ENCODE peak calls at places on chromosome 17, in five cellular contexts. One of them, this sample, is unnamed. For H3K4me1 and H3K36me3, the result is how much of the 10 kb centered on the place peaks cover.

GRCh38 chr17:31067699-31068184 is 27.0 kb upstream of the NF1 start:
- DNase-seq in tibial artery: no peak
- DNase-seq in OCI-LY7: no peak
- DNase-seq in CD8-positive, alpha-beta memory T cell: no peak
- DNase-seq in upper lobe of right lung: no peak
- DNase-seq in this sample: no peak

GRCh38 chr17:48513653-48514482 is 16.9 kb downstream of the HOXB1 start:
- DNase-seq in CD8-positive, alpha-beta memory T cell: no peak
- DNase-seq in OCI-LY7: no peak
- DNase-seq in tibial artery: no peak
- DNase-seq in upper lobe of right lung: no peak
- DNase-seq in this sample: no peak

GRCh38 chr17:64091571-64091970 is 38.4 kb downstream of the ERN1 start:
- DNase-seq in tibial artery: no peak
- DNase-seq in OCI-LY7: no peak
- DNase-seq in upper lobe of right lung: no peak
- DNase-seq in CD8-positive, alpha-beta memory T cell: no peak
- DNase-seq in this sample: no peak

GRCh38 chr17:70144260-70144846 is 25.0 kb upstream of the KCNJ2 start:
- DNase-seq in OCI-LY7: peak
- DNase-seq in upper lobe of right lung: no peak
- DNase-seq in CD8-positive, alpha-beta memory T cell: no peak
- DNase-seq in tibial artery: no peak
- DNase-seq in this sample: no peak

GRCh38 chr17:55458977-55459376 is 37.3 kb upstream of the MMD start:
- DNase-seq in upper lobe of right lung: no peak
- DNase-seq in tibial artery: no peak
- DNase-seq in CD8-positive, alpha-beta memory T cell: no peak
- DNase-seq in OCI-LY7: no peak
- DNase-seq in this sample: no peak

GRCh38 chr17:35799942-35800341 is 4.5 kb upstream of the MMP28 start:
- DNase-seq in upper lobe of right lung: peak
- DNase-seq in tibial artery: peak
- DNase-seq in CD8-positive, alpha-beta memory T cell: no peak
- DNase-seq in OCI-LY7: no peak
- DNase-seq in this sample: peak

GRCh38 chr17:64020068-64020766 is at the start of gene ICAM2:
- DNase-seq in upper lobe of right lung: no peak
- DNase-seq in tibial artery: no peak
- DNase-seq in CD8-positive, alpha-beta memory T cell: peak
- DNase-seq in OCI-LY7: peak
- DNase-seq in this sample: peak

GRCh38 chr17:56230660-56231059 is 77.4 kb downstream of the ANKFN1 start:
- DNase-seq in OCI-LY7: no peak
- DNase-seq in CD8-positive, alpha-beta memory T cell: no peak
- DNase-seq in tibial artery: no peak
- DNase-seq in upper lobe of right lung: no peak
- DNase-seq in this sample: no peak

GRCh38 chr17:9767432-9767991 is 23.9 kb downstream of the DHRS7C start:
- DNase-seq in OCI-LY7: no peak
- DNase-seq in CD8-positive, alpha-beta memory T cell: no peak
- DNase-seq in tibial artery: no peak
- DNase-seq in upper lobe of right lung: no peak
- DNase-seq in this sample: no peak

GRCh38 chr17:48816438-48816773 is 623 bp downstream of the TTLL6 start:
- DNase-seq in tibial artery: no peak
- DNase-seq in OCI-LY7: no peak
- DNase-seq in upper lobe of right lung: no peak
- DNase-seq in CD8-positive, alpha-beta memory T cell: no peak
- DNase-seq in this sample: no peak

GRCh38 chr17:39709998-39710964 is 10.4 kb downstream of the ERBB2 start:
- DNase-seq in tibial artery: no peak
- DNase-seq in upper lobe of right lung: no peak
- DNase-seq in OCI-LY7: no peak
- DNase-seq in CD8-positive, alpha-beta memory T cell: no peak
- DNase-seq in this sample: no peak

GRCh38 chr17:76535788-76536510 is 1.6 kb downstream of the CYGB start:
- DNase-seq in upper lobe of right lung: peak
- DNase-seq in OCI-LY7: no peak
- DNase-seq in CD8-positive, alpha-beta memory T cell: no peak
- DNase-seq in tibial artery: no peak
- DNase-seq in this sample: no peak

GRCh38 chr17:68612228-68612922 is 11.2 kb upstream of the FAM20A start:
- DNase-seq in CD8-positive, alpha-beta memory T cell: no peak
- DNase-seq in upper lobe of right lung: no peak
- DNase-seq in tibial artery: no peak
- DNase-seq in OCI-LY7: no peak
- DNase-seq in this sample: no peak

GRCh38 chr17:56914641-56915263 is 903 bp upstream of the TRIM25 start:
- DNase-seq in OCI-LY7: no peak
- DNase-seq in upper lobe of right lung: no peak
- DNase-seq in CD8-positive, alpha-beta memory T cell: no peak
- DNase-seq in tibial artery: no peak
- DNase-seq in this sample: no peak

GRCh38 chr17:57672205-57672632 is 72.9 kb downstream of the CCDC182 start:
- DNase-seq in upper lobe of right lung: no peak
- DNase-seq in tibial artery: peak
- DNase-seq in OCI-LY7: peak
- DNase-seq in CD8-positive, alpha-beta memory T cell: peak
- DNase-seq in this sample: no peak

GRCh38 chr17:34499576-34499975 is 79.8 kb upstream of the TMEM132E start:
- DNase-seq in tibial artery: no peak
- DNase-seq in OCI-LY7: peak
- DNase-seq in upper lobe of right lung: no peak
- DNase-seq in CD8-positive, alpha-beta memory T cell: no peak
- DNase-seq in this sample: no peak

GRCh38 chr17:58587713-58588117 is 73.3 kb upstream of the MTMR4 start:
- DNase-seq in CD8-positive, alpha-beta memory T cell: peak
- DNase-seq in upper lobe of right lung: peak
- DNase-seq in tibial artery: peak
- DNase-seq in OCI-LY7: peak
- DNase-seq in this sample: peak

GRCh38 chr17:39767147-39767546 is 29.4 kb downstream of the GRB7 start:
- DNase-seq in CD8-positive, alpha-beta memory T cell: no peak
- DNase-seq in tibial artery: no peak
- DNase-seq in upper lobe of right lung: no peak
- DNase-seq in OCI-LY7: no peak
- DNase-seq in this sample: no peak

GRCh38 chr17:58340623-58340876 is 11.5 kb downstream of the SUPT4H1 start:
- DNase-seq in upper lobe of right lung: no peak
- DNase-seq in CD8-positive, alpha-beta memory T cell: no peak
- DNase-seq in OCI-LY7: no peak
- DNase-seq in tibial artery: no peak
- DNase-seq in this sample: no peak

GRCh38 chr17:52106070-52106469 is 52.4 kb downstream of the CA10 start:
- DNase-seq in CD8-positive, alpha-beta memory T cell: no peak
- DNase-seq in upper lobe of right lung: no peak
- DNase-seq in OCI-LY7: no peak
- DNase-seq in tibial artery: no peak
- DNase-seq in this sample: no peak

GRCh38 chr17:40596261-40596919 is 31.1 kb upstream of the CCR7 start:
- DNase-seq in upper lobe of right lung: no peak
- DNase-seq in tibial artery: no peak
- DNase-seq in OCI-LY7: peak
- DNase-seq in CD8-positive, alpha-beta memory T cell: peak
- DNase-seq in this sample: no peak

GRCh38 chr17:18261146-18261515 is 669 bp downstream of the MIEF2 start:
- DNase-seq in tibial artery: peak
- DNase-seq in CD8-positive, alpha-beta memory T cell: no peak
- DNase-seq in upper lobe of right lung: peak
- DNase-seq in OCI-LY7: peak
- DNase-seq in this sample: peak

GRCh38 chr17:48202945-48203344 is 95.4 kb downstream of the SNX11 start:
- DNase-seq in tibial artery: no peak
- DNase-seq in CD8-positive, alpha-beta memory T cell: no peak
- DNase-seq in upper lobe of right lung: no peak
- DNase-seq in OCI-LY7: no peak
- DNase-seq in this sample: no peak

GRCh38 chr17:43832976-43833829 is at the start of gene MPP3:
- DNase-seq in CD8-positive, alpha-beta memory T cell: peak
- DNase-seq in upper lobe of right lung: peak
- DNase-seq in OCI-LY7: no peak
- DNase-seq in tibial artery: peak
- DNase-seq in this sample: peak

GRCh38 chr17:76246080-76247066 is 6.1 kb upstream of the RNF157 start:
- DNase-seq in OCI-LY7: peak
- DNase-seq in upper lobe of right lung: no peak
- DNase-seq in tibial artery: peak
- DNase-seq in CD8-positive, alpha-beta memory T cell: peak
- DNase-seq in this sample: no peak

GRCh38 chr17:70168044-70168978 is 1.0 kb upstream of the KCNJ2 start:
- DNase-seq in CD8-positive, alpha-beta memory T cell: no peak
- DNase-seq in OCI-LY7: peak
- DNase-seq in upper lobe of right lung: peak
- DNase-seq in tibial artery: peak
- DNase-seq in this sample: peak

GRCh38 chr17:15444805-15445204 is 22.6 kb downstream of the CDRT4 start:
- DNase-seq in tibial artery: no peak
- DNase-seq in CD8-positive, alpha-beta memory T cell: no peak
- DNase-seq in OCI-LY7: no peak
- DNase-seq in upper lobe of right lung: no peak
- DNase-seq in this sample: no peak

GRCh38 chr17:5203178-5203907 is 11.7 kb upstream of the ZNF594 start:
- DNase-seq in upper lobe of right lung: no peak
- DNase-seq in CD8-positive, alpha-beta memory T cell: no peak
- DNase-seq in OCI-LY7: no peak
- DNase-seq in tibial artery: peak
- DNase-seq in this sample: no peak

GRCh38 chr17:3922765-3923164 is 6.5 kb upstream of the P2RX1 start:
- DNase-seq in CD8-positive, alpha-beta memory T cell: no peak
- DNase-seq in upper lobe of right lung: no peak
- DNase-seq in tibial artery: no peak
- DNase-seq in OCI-LY7: no peak
- DNase-seq in this sample: no peak

GRCh38 chr17:38730526-38731379 is 612 bp downstream of the CISD3 start:
- DNase-seq in CD8-positive, alpha-beta memory T cell: no peak
- DNase-seq in upper lobe of right lung: peak
- DNase-seq in tibial artery: peak
- DNase-seq in OCI-LY7: peak
- DNase-seq in this sample: peak

GRCh38 chr17:57035971-57036481 is 49.0 kb upstream of the AKAP1 start:
- DNase-seq in tibial artery: no peak
- DNase-seq in OCI-LY7: no peak
- DNase-seq in CD8-positive, alpha-beta memory T cell: no peak
- DNase-seq in upper lobe of right lung: no peak
- DNase-seq in this sample: no peak

GRCh38 chr17:63828936-63829335 is 1.5 kb upstream of the FTSJ3 start:
- DNase-seq in OCI-LY7: no peak
- DNase-seq in tibial artery: no peak
- DNase-seq in CD8-positive, alpha-beta memory T cell: no peak
- DNase-seq in upper lobe of right lung: no peak
- DNase-seq in this sample: no peak

GRCh38 chr17:58693208-58693607 is 806 bp downstream of the RAD51C start:
- DNase-seq in OCI-LY7: peak
- DNase-seq in CD8-positive, alpha-beta memory T cell: no peak
- DNase-seq in tibial artery: no peak
- DNase-seq in upper lobe of right lung: no peak
- DNase-seq in this sample: no peak

DNA sequence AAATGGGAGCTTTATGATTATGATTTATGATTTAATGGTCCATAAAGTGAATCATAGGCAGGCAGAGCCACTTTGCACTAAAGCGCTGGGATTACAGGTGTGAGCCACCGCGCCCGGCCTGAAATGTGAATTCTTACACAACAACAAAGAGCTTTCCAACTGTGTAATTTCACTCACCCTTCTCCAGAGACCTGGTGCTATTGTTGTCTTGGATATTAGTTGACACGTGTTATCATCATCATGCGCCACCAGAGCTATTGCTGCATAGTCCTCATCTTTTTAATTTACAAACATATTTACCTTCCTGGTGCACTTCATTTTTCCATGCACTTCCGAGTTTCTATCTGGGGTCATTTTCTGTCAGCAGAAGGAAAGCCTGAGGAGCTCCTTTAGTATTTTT is 4.8 kb upstream of the UTS2R start:
- DNase-seq in CD8-positive, alpha-beta memory T cell: no peak
- DNase-seq in tibial artery: no peak
- DNase-seq in OCI-LY7: no peak
- DNase-seq in upper lobe of right lung: no peak
- DNase-seq in this sample: no peak
- H3K4me1 ChIP-seq in CD8-positive, alpha-beta memory T cell: under half
- H3K4me1 ChIP-seq in tibial artery: under half
- H3K4me1 ChIP-seq in OCI-LY7: half or more
- H3K4me1 ChIP-seq in upper lobe of right lung: under half
- H3K4me1 ChIP-seq in this sample: under half

GRCh38 chr17:28344011-28344410 is 8.4 kb downstream of the TNFAIP1 start:
- DNase-seq in tibial artery: no peak
- DNase-seq in upper lobe of right lung: no peak
- DNase-seq in CD8-positive, alpha-beta memory T cell: no peak
- DNase-seq in OCI-LY7: no peak
- DNase-seq in this sample: no peak

GRCh38 chr17:28345420-28346198 is 10.0 kb downstream of the TNFAIP1 start:
- DNase-seq in OCI-LY7: no peak
- DNase-seq in CD8-positive, alpha-beta memory T cell: no peak
- DNase-seq in tibial artery: no peak
- DNase-seq in upper lobe of right lung: no peak
- DNase-seq in this sample: peak

GRCh38 chr17:28346199-28346580 is 10.6 kb downstream of the TNFAIP1 start:
- DNase-seq in OCI-LY7: no peak
- DNase-seq in upper lobe of right lung: peak
- DNase-seq in tibial artery: no peak
- DNase-seq in CD8-positive, alpha-beta memory T cell: no peak
- DNase-seq in this sample: no peak

GRCh38 chr17:28343491-28343932 is 8.0 kb downstream of the TNFAIP1 start:
- DNase-seq in upper lobe of right lung: no peak
- DNase-seq in tibial artery: no peak
- DNase-seq in OCI-LY7: peak
- DNase-seq in CD8-positive, alpha-beta memory T cell: no peak
- DNase-seq in this sample: no peak

GRCh38 chr17:28344435-28344901 is 8.9 kb downstream of the TNFAIP1 start:
- DNase-seq in tibial artery: no peak
- DNase-seq in CD8-positive, alpha-beta memory T cell: no peak
- DNase-seq in upper lobe of right lung: no peak
- DNase-seq in OCI-LY7: no peak
- DNase-seq in this sample: no peak
- H3K36me3 ChIP-seq in tibial artery: under half
- H3K36me3 ChIP-seq in CD8-positive, alpha-beta memory T cell: under half
- H3K36me3 ChIP-seq in upper lobe of right lung: half or more
- H3K36me3 ChIP-seq in OCI-LY7: half or more
- H3K36me3 ChIP-seq in this sample: half or more

GRCh38 chr17:82213251-82214011 is 789 bp upstream of the CCDC57 start:
- DNase-seq in tibial artery: no peak
- DNase-seq in upper lobe of right lung: peak
- DNase-seq in OCI-LY7: no peak
- DNase-seq in CD8-positive, alpha-beta memory T cell: peak
- DNase-seq in this sample: no peak
- H3K4me1 ChIP-seq in tibial artery: under half
- H3K4me1 ChIP-seq in upper lobe of right lung: under half
- H3K4me1 ChIP-seq in OCI-LY7: under half
- H3K4me1 ChIP-seq in CD8-positive, alpha-beta memory T cell: under half
- H3K4me1 ChIP-seq in this sample: half or more

DNA sequence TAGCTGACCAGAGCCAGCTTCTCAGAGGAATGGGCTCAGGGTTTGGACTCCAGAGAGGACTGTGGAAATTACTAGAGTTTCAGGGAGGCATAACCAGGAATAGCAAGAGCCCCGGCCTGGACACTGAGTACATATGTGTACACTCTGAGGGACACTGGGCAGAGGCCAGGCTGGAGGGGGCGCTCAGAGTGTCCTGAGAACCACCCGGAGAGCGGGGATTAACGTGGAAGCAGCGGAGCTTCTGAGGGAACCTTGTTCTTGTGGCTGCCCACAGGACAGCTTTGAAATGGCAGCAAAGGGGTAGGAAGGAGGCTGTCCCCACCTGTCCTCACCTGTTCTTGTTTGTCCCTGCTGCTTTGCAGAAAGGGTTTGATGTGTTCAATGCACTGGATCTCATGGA is 27.8 kb downstream of the PLCD3 start:
- DNase-seq in tibial artery: no peak
- DNase-seq in OCI-LY7: no peak
- DNase-seq in CD8-positive, alpha-beta memory T cell: no peak
- DNase-seq in upper lobe of right lung: no peak
- DNase-seq in this sample: no peak
- H3K36me3 ChIP-seq in tibial artery: half or more
- H3K36me3 ChIP-seq in OCI-LY7: half or more
- H3K36me3 ChIP-seq in CD8-positive, alpha-beta memory T cell: under half
- H3K36me3 ChIP-seq in upper lobe of right lung: half or more
- H3K36me3 ChIP-seq in this sample: half or more

This sample was measured in left ventricle myocardium inferior.